ENCODE peak calls at places on chromosomes 13 and 19, in four cellular contexts. L is H9, P is endothelial cell of umbilical vein, M is mammary epithelial cell. I is an unnamed sample. For H3K4me1, the result is how much of the 10 kb centered on the place peaks cover.

GRCh38 chr13:113627136-113627535 is 30.9 kb downstream of the ATP4B start:
- DNase-seq in M (no peak), L (no peak), P (no peak), I (no peak)

GRCh38 chr13:73440296-73440895 is 381.6 kb downstream of the KLF5 start:
- DNase-seq in P (no peak), M (peak), L (no peak), I (no peak)

GRCh38 chr13:80132741-80133601 is 208.0 kb downstream of the SPRY2 start:
- DNase-seq in M (peak), L (no peak), P (peak), I (peak)

GRCh38 chr13:50588736-50589135 is 254.8 kb downstream of the DLEU7 start:
- DNase-seq in P (no peak), L (no peak), M (no peak), I (peak)

GRCh38 chr19:48807590-48808308 is 3.1 kb downstream of the BCAT2 start:
- DNase-seq in M (no peak), P (no peak), L (peak), I (no peak)

GRCh38 chr13:45370922-45371406 is 30.0 kb upstream of the TPT1 start:
- DNase-seq in M (no peak), P (peak), L (peak), I (peak)

GRCh38 chr13:113862766-113863510 is 938 bp downstream of the GAS6 start:
- DNase-seq in L (peak), M (no peak), P (peak), I (peak)

GRCh38 chr13:38166121-38166520 is 183.5 kb upstream of the UFM1 start:
- DNase-seq in M (no peak), P (no peak), L (no peak), I (peak)

GRCh38 chr13:73809561-73809960 is 324.6 kb downstream of the KLF12 start:
- DNase-seq in L (no peak), M (peak), P (peak), I (peak)

GRCh38 chr19:45187421-45188100 is 9.0 kb downstream of the BLOC1S3 start:
- DNase-seq in M (no peak), L (peak), P (no peak), I (no peak)

GRCh38 chr13:41017153-41017552 is 2.0 kb downstream of the ELF1 start:
- DNase-seq in P (peak), L (no peak), M (peak), I (no peak)

GRCh38 chr13:33544308-33544707 is 258.8 kb upstream of the STARD13 start:
- DNase-seq in L (no peak), M (no peak), P (no peak), I (no peak)

GRCh38 chr13:80873589-80873988 is 532.7 kb upstream of the SPRY2 start:
- DNase-seq in M (peak), P (no peak), L (no peak), I (no peak)

GRCh38 chr19:30882411-30883005 is 466.7 kb downstream of the TSHZ3 start:
- DNase-seq in P (no peak), L (peak), M (no peak), I (no peak)

GRCh38 chr13:27401210-27401609 is 23.2 kb upstream of the GTF3A start:
- DNase-seq in L (no peak), P (no peak), M (no peak), I (no peak)

GRCh38 chr13:89568276-89568675 is 1779.2 kb upstream of the MIR17HG start:
- DNase-seq in L (no peak), P (no peak), M (no peak), I (peak)

GRCh38 chr13:94351292-94352000 is 128.0 kb downstream of the DCT start:
- DNase-seq in P (no peak), L (no peak), M (no peak), I (peak)

GRCh38 chr19:13039211-13039789 is 44.0 kb downstream of the NFIX start:
- DNase-seq in L (no peak), M (no peak), P (no peak), I (no peak)

GRCh38 chr13:91017669-91018053 is 329.8 kb upstream of the MIR17HG start:
- DNase-seq in P (no peak), L (peak), M (peak), I (peak)

GRCh38 chr13:42991892-42992584 is at the start of gene EPSTI1:
- DNase-seq in L (peak), M (peak), P (peak), I (peak)

GRCh38 chr13:75258159-75258782 is 223.7 kb downstream of the TBC1D4 start:
- DNase-seq in M (peak), L (no peak), P (peak), I (peak)

GRCh38 chr13:101305981-101306411 is 110.3 kb downstream of the NALCN start:
- DNase-seq in M (no peak), L (no peak), P (no peak), I (no peak)

GRCh38 chr19:3932931-3933810 is at the start of gene NMRK2:
- DNase-seq in M (no peak), L (peak), P (no peak), I (no peak)

GRCh38 chr13:58488251-58488650 is 856.7 kb downstream of the PCDH17 start:
- DNase-seq in L (no peak), P (no peak), M (no peak), I (no peak)

GRCh38 chr13:90238433-90238832 is 1109.1 kb upstream of the MIR17HG start:
- DNase-seq in L (peak), P (no peak), M (peak), I (peak)

GRCh38 chr19:41298327-41298964 is 11.5 kb upstream of the CCDC97 start:
- DNase-seq in M (peak), L (no peak), P (peak), I (peak)
- H3K4me1 ChIP-seq in M (under half), L (under half), P (under half), I (under half)

DNA sequence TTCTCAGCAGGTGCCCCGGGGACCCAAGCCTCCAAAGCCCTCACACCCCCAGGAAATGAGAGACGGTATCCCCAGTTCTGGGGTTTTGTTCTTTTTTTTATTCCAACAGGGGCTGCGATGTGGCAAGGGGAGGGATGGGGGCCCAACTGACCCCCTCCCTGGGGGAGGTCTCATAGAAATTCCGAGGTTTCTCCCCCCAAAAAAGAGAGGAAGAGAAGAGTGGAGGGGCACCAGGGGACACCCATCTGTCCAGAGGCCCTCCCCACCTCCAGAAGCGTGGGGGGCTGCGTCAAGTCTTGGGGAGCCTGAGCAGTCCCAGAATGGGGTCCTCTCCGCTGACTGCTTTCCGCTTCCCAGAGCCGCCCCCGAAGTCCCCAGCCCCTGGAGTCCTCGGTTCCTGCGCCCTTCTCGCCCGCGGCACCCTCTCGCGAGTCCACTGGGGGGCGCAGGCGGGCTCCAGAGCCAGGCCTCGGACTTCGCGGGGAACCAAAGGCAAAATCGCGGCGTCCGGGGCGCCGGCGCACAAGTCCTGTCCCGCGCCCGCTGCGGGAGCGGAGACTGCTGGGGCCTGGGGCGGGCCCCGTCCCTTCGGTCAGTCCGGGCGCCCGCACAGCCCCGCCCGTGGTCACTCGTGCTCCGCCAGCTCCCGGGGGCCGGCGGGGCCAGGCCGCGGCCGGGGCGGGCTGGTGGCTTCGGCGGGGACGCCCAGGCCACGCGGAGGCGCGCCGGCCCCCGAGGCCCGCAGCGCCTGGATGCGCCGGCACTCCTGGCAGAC is 4.4 kb upstream of the ATP1A3 start:
- DNase-seq in L (peak), P (no peak), M (no peak), I (no peak)
- H2AFZ ChIP-seq in L (no peak), P (no peak), M (no peak), I (no peak)

DNA sequence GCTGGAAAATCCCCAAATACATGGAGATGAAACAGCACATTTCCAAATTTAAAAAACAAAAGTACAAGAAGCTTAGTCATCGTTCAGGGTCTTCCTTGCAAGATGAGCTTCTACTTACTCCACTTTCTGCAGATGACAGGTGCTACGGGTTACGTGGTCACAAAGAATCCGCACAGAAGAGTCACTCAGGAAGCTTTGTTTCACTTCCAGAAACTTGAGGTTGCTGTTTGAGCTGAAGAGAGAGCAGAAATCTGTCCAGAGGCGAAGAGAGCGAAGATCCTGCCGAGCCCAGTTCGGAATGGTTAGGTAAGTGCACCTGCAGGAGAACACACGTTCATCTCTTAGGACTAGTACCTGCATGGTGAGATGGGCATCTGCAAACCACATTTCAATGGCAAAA is 9.4 kb downstream of the NLRP7 start:
- DNase-seq in L (no peak), M (no peak), P (no peak), I (no peak)
- H3K4me2 ChIP-seq in L (no peak), M (no peak), P (no peak), I (no peak)

DNA sequence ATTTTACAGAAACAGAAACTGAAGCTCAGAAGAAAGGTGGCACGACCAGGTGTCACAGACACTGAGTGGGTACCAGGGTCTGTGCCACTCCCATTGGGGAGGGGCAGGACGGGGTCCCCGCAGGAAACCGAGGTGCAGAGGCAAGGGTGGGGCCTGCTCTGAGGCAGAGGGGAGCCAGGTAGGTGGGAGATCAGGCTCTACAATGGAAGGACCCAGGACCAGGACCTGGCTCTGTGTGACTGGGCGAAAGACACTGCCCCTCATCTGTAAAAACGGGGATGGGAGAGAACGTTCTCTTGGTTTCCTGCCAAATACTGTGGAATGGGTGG is 2.8 kb downstream of the PTGIR start:
- DNase-seq in M (no peak), P (no peak), L (no peak), I (no peak)
- H3K4me1 ChIP-seq in M (under half), P (under half), L (under half), I (under half)

DNA sequence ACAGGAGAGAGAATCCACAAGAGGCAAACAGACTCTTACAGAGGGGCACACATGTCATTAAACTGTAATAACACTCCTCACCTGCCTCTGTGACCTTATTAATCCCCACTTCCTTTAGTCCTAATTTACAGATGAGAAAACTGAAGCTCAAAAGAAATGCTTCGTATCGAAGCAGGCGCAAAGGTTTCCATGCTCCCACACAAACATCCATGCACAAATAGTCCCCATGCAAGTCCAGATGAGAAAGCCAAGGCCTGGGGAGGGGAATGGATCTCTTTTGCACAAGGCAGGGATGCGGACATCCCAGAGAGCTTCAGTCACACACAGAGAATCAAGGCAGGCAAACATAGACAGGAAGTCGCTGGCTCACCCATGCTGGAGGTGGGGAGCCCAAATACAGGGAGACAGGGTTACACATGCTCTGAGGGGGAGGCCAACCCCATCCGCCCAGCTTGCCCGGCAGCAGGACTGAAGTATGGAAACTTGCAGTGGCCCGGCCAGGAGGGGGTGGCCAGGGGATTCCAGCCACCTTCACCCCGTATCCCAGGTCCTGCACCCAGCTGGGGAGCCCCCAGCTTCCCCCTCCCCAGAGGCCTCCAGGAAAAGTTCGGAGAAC is 468 bp downstream of the S1PR5 start:
- DNase-seq in M (peak), P (no peak), L (no peak), I (no peak)
- H2AFZ ChIP-seq in M (peak), P (no peak), L (no peak), I (no peak)

DNA sequence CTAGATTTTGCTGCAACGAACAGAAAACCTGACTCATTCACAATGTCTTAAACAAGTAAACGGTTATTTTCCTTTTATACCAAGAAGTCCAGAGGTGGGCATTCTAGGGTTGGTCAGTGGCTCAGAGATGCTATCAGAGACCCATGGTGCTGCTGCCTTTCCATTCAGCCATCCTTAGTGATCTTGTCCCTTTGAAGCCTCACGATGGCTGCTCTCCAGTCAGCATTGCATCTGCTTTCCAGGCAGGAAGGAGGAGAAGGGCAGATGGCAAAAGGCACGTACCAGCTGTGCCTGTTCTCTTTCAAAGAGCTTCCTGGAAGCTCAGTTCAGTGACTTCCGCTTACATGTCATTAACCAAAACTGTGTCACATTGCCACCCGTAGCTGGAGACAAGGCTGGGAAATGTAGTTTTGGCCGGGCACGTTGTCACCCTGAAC is 30.1 kb downstream of the WDFY2 start:
- DNase-seq in M (no peak), L (no peak), P (no peak), I (no peak)
- H3K4me2 ChIP-seq in M (no peak), L (no peak), P (no peak), I (no peak)

GRCh38 chr19:1173160-1173844 is 766 bp downstream of the SBNO2 start:
- DNase-seq in M (no peak), L (no peak), P (no peak), I (no peak)

GRCh38 chr19:1177322-1178114 is 3.5 kb upstream of the SBNO2 start:
- DNase-seq in P (peak), L (no peak), M (peak), I (peak)

GRCh38 chr19:1173845-1174809 is at the start of gene SBNO2:
- DNase-seq in P (peak), L (peak), M (peak), I (peak)

GRCh38 chr19:1172353-1173159 is 1.5 kb downstream of the SBNO2 start:
- DNase-seq in P (peak), L (no peak), M (peak), I (peak)

GRCh38 chr19:1175020-1175419 is 952 bp upstream of the SBNO2 start:
- DNase-seq in L (no peak), P (no peak), M (no peak), I (no peak)
- H3K4me1 ChIP-seq in L (under half), P (under half), M (under half), I (under half)

DNA sequence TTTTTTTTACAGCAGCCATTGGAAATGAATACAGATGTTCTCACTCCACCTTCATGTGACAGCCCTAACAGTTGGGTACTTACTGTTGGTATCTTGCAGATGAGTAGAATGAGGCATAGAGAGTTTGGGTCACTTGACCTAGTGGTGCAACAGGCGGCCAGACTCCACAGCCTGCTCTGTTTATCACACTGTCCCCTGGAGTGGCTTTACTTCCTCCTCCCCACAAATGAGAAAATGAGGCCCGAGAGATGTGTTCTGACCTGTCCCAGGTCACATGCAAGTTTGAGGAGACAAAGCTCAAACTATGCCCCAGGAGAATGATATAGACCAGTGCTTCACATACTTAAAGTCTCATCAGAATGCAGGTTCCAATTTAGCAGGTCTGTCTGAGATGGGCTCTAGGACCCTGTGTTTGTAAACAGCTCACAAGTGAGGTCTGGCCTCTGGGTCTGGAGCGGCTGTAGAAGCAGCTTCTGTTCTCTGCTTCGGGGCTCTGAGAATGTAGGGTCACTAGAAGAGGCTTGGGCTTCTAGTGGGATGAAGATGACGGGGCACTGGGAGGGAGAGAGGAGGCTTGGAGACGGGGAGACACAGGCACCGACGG is 37.4 kb upstream of the RCBTB2 start:
- DNase-seq in L (no peak), P (no peak), M (no peak), I (no peak)
- H2AFZ ChIP-seq in L (no peak), P (no peak), M (peak), I (no peak)